ENCODE peak calls at places on chromosomes 3 and 15, in nine cellular contexts. M, W, L, R, X, U, P, F and C are unnamed samples.
A peak's percentile ranks its signal among the peaks of the same experiment; 100 is the strongest.

GRCh38 chr3:136819784-136820640 is 1.1 kb downstream of the SLC35G2 start:
- DNase-seq in F (peak; percentile 57), X (peak; percentile 74), W (peak; percentile 57), M (peak; percentile 79), U (peak; percentile 70), R (no peak), P (peak; percentile 76), L (no peak), C (no peak)

GRCh38 chr3:122688996-122689395 is 8.4 kb downstream of the PARP14 start:
- DNase-seq in P (no peak), M (peak; percentile 45), X (no peak), L (no peak), R (no peak), F (no peak), W (no peak), U (no peak), C (no peak)

GRCh38 chr15:26235148-26235769 is 372.1 kb upstream of the ATP10A start:
- DNase-seq in U (no peak), X (no peak), M (no peak), L (no peak), F (peak; percentile 16), R (no peak), W (no peak), P (no peak), C (no peak)

GRCh38 chr15:96328101-96328958 is 2.2 kb upstream of the NR2F2 start:
- DNase-seq in U (no peak), P (no peak), M (peak; percentile 35), X (peak; percentile 67), F (no peak), W (no peak), R (no peak), L (no peak), C (no peak)

GRCh38 chr3:9397911-9398714 is 698 bp downstream of the SETD5 start:
- DNase-seq in F (peak; percentile 33), W (peak; percentile 47), P (peak; percentile 58), X (peak; percentile 38), M (peak; percentile 52), R (no peak), U (peak; percentile 70), L (no peak), C (no peak)

GRCh38 chr3:133745108-133745507 is 1.1 kb upstream of the TF start:
- DNase-seq in R (no peak), M (no peak), P (no peak), W (no peak), L (no peak), F (no peak), U (no peak), X (no peak), C (no peak)

GRCh38 chr15:101450561-101451145 is 38.9 kb downstream of the PCSK6 start:
- DNase-seq in P (no peak), W (no peak), M (no peak), X (no peak), F (no peak), L (no peak), R (no peak), U (no peak), C (no peak)

GRCh38 chr15:85625856-85626255 is 168.9 kb downstream of the KLHL25 start:
- DNase-seq in F (no peak), M (peak; percentile 74), W (peak; percentile 91), L (no peak), P (no peak), R (no peak), X (peak; percentile 94), U (no peak), C (no peak)

GRCh38 chr15:94247789-94248638 is 16.7 kb downstream of the MCTP2 start:
- DNase-seq in M (no peak), P (no peak), F (no peak), U (no peak), X (no peak), L (no peak), W (no peak), R (no peak), C (no peak)

GRCh38 chr3:77122610-77123009 is 82.7 kb downstream of the ROBO2 start:
- DNase-seq in M (no peak), X (no peak), P (no peak), R (no peak), F (no peak), U (no peak), L (no peak), W (no peak), C (no peak)
- TF ChIP-seq CTCF in M (no peak), X (no peak), P (no peak), R (no peak), F (no peak), U (no peak), L (no peak), W (no peak), C (no peak)

DNA sequence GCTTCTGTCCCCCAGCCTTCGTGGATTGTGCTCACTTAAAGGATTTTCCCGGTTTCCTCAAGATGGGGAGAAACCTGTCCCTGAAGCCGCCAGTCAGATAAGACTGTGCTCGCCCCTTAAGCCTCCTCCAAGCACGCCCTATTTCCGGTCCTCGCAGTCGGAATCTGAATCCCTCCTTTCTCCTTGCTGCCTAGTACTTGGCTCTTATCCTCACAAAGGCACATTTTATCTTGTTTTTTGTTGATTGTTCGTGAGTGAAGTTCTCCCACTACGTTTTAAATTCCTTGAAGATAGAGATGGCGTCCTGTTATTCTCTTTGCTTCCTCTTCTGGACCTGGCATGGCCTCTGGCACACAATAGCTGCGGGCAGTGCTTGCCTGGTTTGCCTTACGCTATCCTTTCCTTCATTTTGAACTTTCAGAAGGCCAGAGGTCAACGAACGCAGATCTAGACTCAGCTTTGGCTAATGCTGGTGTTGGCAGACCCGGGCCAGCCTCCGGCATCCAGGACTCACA is 1.7 kb downstream of the CLDN11 start:
- DNase-seq in U (no peak), F (no peak), X (peak; percentile 54), W (peak; percentile 44), L (no peak), P (no peak), M (no peak), R (no peak), C (no peak)
- H3K4me3 ChIP-seq in U (peak overlapping the region; percentile 67), F (no peak overlapping the region), X (peak overlapping the region; percentile 79), W (peak overlapping the region; percentile 92), L (no peak overlapping the region), P (no peak overlapping the region), M (peak overlapping the region; percentile 77), R (no peak overlapping the region), C (peak overlapping the region; percentile 92)

GRCh38 chr3:183252108-183252782 is 808 bp upstream of the B3GNT5 start:
- DNase-seq in L (no peak), F (no peak), U (no peak), P (no peak), R (no peak), M (peak; percentile 36), W (no peak), X (no peak), C (no peak)

GRCh38 chr3:183254816-183255730 is 2.0 kb downstream of the B3GNT5 start:
- DNase-seq in F (peak; percentile 20), P (no peak), X (peak; percentile 23), L (no peak), M (peak; percentile 69), U (no peak), R (no peak), W (no peak), C (no peak)

GRCh38 chr3:183253364-183253960 is 409 bp downstream of the B3GNT5 start:
- DNase-seq in X (peak; percentile 60), F (peak; percentile 35), R (no peak), U (peak; percentile 88), M (peak; percentile 89), P (peak; percentile 87), W (peak; percentile 28), L (no peak), C (no peak)

GRCh38 chr3:183252973-183253363 is at the start of gene B3GNT5:
- DNase-seq in X (peak; percentile 8), M (peak; percentile 67), U (peak; percentile 51), W (no peak), P (peak; percentile 83), L (peak; percentile 60), R (no peak), F (peak; percentile 62), C (no peak)

GRCh38 chr3:183253961-183254815 is 1.1 kb downstream of the B3GNT5 start:
- DNase-seq in R (no peak), F (peak; percentile 47), P (peak; percentile 85), W (no peak), L (no peak), M (peak; percentile 72), X (peak; percentile 44), U (peak; percentile 76), C (no peak)
- TF ChIP-seq CTCF in R (no peak), F (peak; percentile 23), P (no peak), W (no peak), L (no peak), M (no peak), X (no peak), U (peak; percentile 20), C (peak; percentile 17)

GRCh38 chr15:57306944-57307411 is 69.3 kb upstream of the CGNL1 start:
- DNase-seq in L (no peak), W (no peak), F (no peak), U (no peak), X (no peak), R (no peak), M (no peak), P (no peak), C (no peak)
- H3K4me3 ChIP-seq in L (no peak overlapping the region), W (peak overlapping the region; percentile 65), F (no peak overlapping the region), U (peak overlapping the region; percentile 78), X (peak overlapping the region; percentile 58), R (peak overlapping the region; percentile 48), M (peak overlapping the region; percentile 54), P (peak overlapping the region; percentile 15), C (peak overlapping the region; percentile 58)

DNA sequence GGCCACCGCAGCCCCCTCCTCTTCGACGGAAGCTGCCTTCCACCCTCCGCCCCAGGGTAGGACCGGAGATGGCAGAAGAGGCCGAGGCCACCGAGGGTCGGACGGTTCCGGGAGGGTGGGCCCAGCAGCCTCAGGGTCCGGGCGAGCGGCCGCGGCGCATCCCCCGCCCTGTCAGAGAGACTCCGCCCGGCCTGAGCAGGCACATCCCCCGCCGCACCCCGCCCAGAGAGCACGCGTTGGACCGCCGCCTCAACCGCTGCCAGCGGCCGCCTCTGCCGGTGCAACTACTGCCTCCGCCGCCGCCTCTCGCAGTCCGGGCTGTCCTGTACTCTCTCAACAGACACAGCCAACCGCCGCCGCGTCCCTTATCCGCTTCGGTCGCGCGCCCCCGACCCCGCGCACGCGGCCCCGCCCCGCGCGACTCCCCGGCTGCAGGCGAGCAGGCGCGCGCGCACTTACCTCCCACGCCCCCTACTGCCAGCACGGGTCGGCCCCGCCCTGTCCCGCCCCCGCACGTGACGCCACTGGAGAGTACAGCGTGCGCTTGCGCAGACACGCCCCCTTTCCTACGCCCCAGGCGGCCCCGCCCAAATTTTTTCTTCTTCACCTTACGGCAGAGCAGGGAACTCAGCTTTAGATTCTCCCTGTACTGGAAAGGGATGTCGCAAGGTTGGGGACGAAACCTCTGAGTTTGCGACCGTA is at the start of gene MYO9A:
- DNase-seq in M (peak; percentile 99), U (peak; percentile 99), R (peak; percentile 88), W (peak; percentile 97), F (peak; percentile 98), X (peak; percentile 96), L (peak; percentile 97), P (peak; percentile 99), C (peak; percentile 84)
- TF ChIP-seq CTCF in M (no peak), U (peak; percentile 13), R (no peak), W (no peak), F (no peak), X (no peak), L (no peak), P (no peak), C (peak; percentile 4)